ENCODE peak calls at places on chromosomes 1 and 21, in five cellular contexts. One of them, this sample, is unnamed.

GRCh38 chr1:181353526-181353925 is 129.8 kb upstream of the CACNA1E start:
- DNase-seq in NCI-H1417: no peak
- DNase-seq in activated CD4-positive, CD25-positive, alpha-beta regulatory T cell: no peak
- DNase-seq in left colon: no peak
- DNase-seq in stimulated activated CD8-positive, alpha-beta memory T cell treated with anti-CD3 and anti-CD28 coated beads, Interleukin-4, amount 100 ng/mL, for 24 hours: no peak
- DNase-seq in this sample: no peak

GRCh38 chr1:30891223-30891552 is 17.4 kb downstream of the SDC3 start:
- DNase-seq in left colon: no peak
- DNase-seq in activated CD4-positive, CD25-positive, alpha-beta regulatory T cell: no peak
- DNase-seq in NCI-H1417: no peak
- DNase-seq in stimulated activated CD8-positive, alpha-beta memory T cell treated with anti-CD3 and anti-CD28 coated beads, Interleukin-4, amount 100 ng/mL, for 24 hours: no peak
- DNase-seq in this sample: no peak

GRCh38 chr1:212482006-212482351 is 49.3 kb downstream of the NENF start:
- DNase-seq in left colon: no peak
- DNase-seq in NCI-H1417: no peak
- DNase-seq in stimulated activated CD8-positive, alpha-beta memory T cell treated with anti-CD3 and anti-CD28 coated beads, Interleukin-4, amount 100 ng/mL, for 24 hours: no peak
- DNase-seq in activated CD4-positive, CD25-positive, alpha-beta regulatory T cell: no peak
- DNase-seq in this sample: no peak

GRCh38 chr1:2320760-2321159 is 70.6 kb downstream of the MORN1 start:
- DNase-seq in left colon: no peak
- DNase-seq in stimulated activated CD8-positive, alpha-beta memory T cell treated with anti-CD3 and anti-CD28 coated beads, Interleukin-4, amount 100 ng/mL, for 24 hours: no peak
- DNase-seq in activated CD4-positive, CD25-positive, alpha-beta regulatory T cell: no peak
- DNase-seq in NCI-H1417: no peak
- DNase-seq in this sample: no peak

GRCh38 chr1:19762175-19762779 is 37.4 kb downstream of the TMCO4 start:
- DNase-seq in left colon: peak
- DNase-seq in stimulated activated CD8-positive, alpha-beta memory T cell treated with anti-CD3 and anti-CD28 coated beads, Interleukin-4, amount 100 ng/mL, for 24 hours: peak
- DNase-seq in activated CD4-positive, CD25-positive, alpha-beta regulatory T cell: no peak
- DNase-seq in NCI-H1417: peak
- DNase-seq in this sample: no peak

GRCh38 chr1:42259739-42260064 is 75.3 kb downstream of the FOXJ3 start:
- DNase-seq in NCI-H1417: no peak
- DNase-seq in stimulated activated CD8-positive, alpha-beta memory T cell treated with anti-CD3 and anti-CD28 coated beads, Interleukin-4, amount 100 ng/mL, for 24 hours: no peak
- DNase-seq in activated CD4-positive, CD25-positive, alpha-beta regulatory T cell: no peak
- DNase-seq in left colon: no peak
- DNase-seq in this sample: no peak

GRCh38 chr1:42551150-42551549 is 88.1 kb downstream of the CCDC30 start:
- DNase-seq in NCI-H1417: no peak
- DNase-seq in stimulated activated CD8-positive, alpha-beta memory T cell treated with anti-CD3 and anti-CD28 coated beads, Interleukin-4, amount 100 ng/mL, for 24 hours: no peak
- DNase-seq in left colon: no peak
- DNase-seq in activated CD4-positive, CD25-positive, alpha-beta regulatory T cell: no peak
- DNase-seq in this sample: no peak

GRCh38 chr1:211703812-211704566 is 28.6 kb upstream of the NEK2 start:
- DNase-seq in left colon: no peak
- DNase-seq in activated CD4-positive, CD25-positive, alpha-beta regulatory T cell: no peak
- DNase-seq in NCI-H1417: peak
- DNase-seq in stimulated activated CD8-positive, alpha-beta memory T cell treated with anti-CD3 and anti-CD28 coated beads, Interleukin-4, amount 100 ng/mL, for 24 hours: no peak
- DNase-seq in this sample: no peak

GRCh38 chr1:53944469-53945182 is 873 bp downstream of the IFT25 start:
- DNase-seq in NCI-H1417: peak
- DNase-seq in activated CD4-positive, CD25-positive, alpha-beta regulatory T cell: no peak
- DNase-seq in stimulated activated CD8-positive, alpha-beta memory T cell treated with anti-CD3 and anti-CD28 coated beads, Interleukin-4, amount 100 ng/mL, for 24 hours: no peak
- DNase-seq in left colon: peak
- DNase-seq in this sample: no peak

GRCh38 chr1:8382051-8382505 is 64.2 kb downstream of the SLC45A1 start:
- DNase-seq in NCI-H1417: peak
- DNase-seq in activated CD4-positive, CD25-positive, alpha-beta regulatory T cell: no peak
- DNase-seq in stimulated activated CD8-positive, alpha-beta memory T cell treated with anti-CD3 and anti-CD28 coated beads, Interleukin-4, amount 100 ng/mL, for 24 hours: no peak
- DNase-seq in left colon: no peak
- DNase-seq in this sample: no peak

GRCh38 chr1:68571499-68571898 is 74.6 kb upstream of the DEPDC1 start:
- DNase-seq in activated CD4-positive, CD25-positive, alpha-beta regulatory T cell: no peak
- DNase-seq in stimulated activated CD8-positive, alpha-beta memory T cell treated with anti-CD3 and anti-CD28 coated beads, Interleukin-4, amount 100 ng/mL, for 24 hours: no peak
- DNase-seq in NCI-H1417: no peak
- DNase-seq in left colon: no peak
- DNase-seq in this sample: no peak

GRCh38 chr1:94061513-94062443 is 59.2 kb downstream of the ABCA4 start:
- DNase-seq in NCI-H1417: peak
- DNase-seq in activated CD4-positive, CD25-positive, alpha-beta regulatory T cell: no peak
- DNase-seq in left colon: peak
- DNase-seq in stimulated activated CD8-positive, alpha-beta memory T cell treated with anti-CD3 and anti-CD28 coated beads, Interleukin-4, amount 100 ng/mL, for 24 hours: peak
- DNase-seq in this sample: no peak

GRCh38 chr1:248873993-248874671 is 15.2 kb upstream of the ZNF692 start:
- DNase-seq in left colon: peak
- DNase-seq in activated CD4-positive, CD25-positive, alpha-beta regulatory T cell: peak
- DNase-seq in stimulated activated CD8-positive, alpha-beta memory T cell treated with anti-CD3 and anti-CD28 coated beads, Interleukin-4, amount 100 ng/mL, for 24 hours: peak
- DNase-seq in NCI-H1417: peak
- DNase-seq in this sample: peak

GRCh38 chr1:9181990-9182783 is 52.4 kb upstream of the H6PD start:
- DNase-seq in left colon: peak
- DNase-seq in NCI-H1417: peak
- DNase-seq in activated CD4-positive, CD25-positive, alpha-beta regulatory T cell: no peak
- DNase-seq in stimulated activated CD8-positive, alpha-beta memory T cell treated with anti-CD3 and anti-CD28 coated beads, Interleukin-4, amount 100 ng/mL, for 24 hours: no peak
- DNase-seq in this sample: no peak

GRCh38 chr1:9730096-9730901 is 78.8 kb downstream of the PIK3CD start:
- DNase-seq in stimulated activated CD8-positive, alpha-beta memory T cell treated with anti-CD3 and anti-CD28 coated beads, Interleukin-4, amount 100 ng/mL, for 24 hours: no peak
- DNase-seq in left colon: no peak
- DNase-seq in NCI-H1417: no peak
- DNase-seq in activated CD4-positive, CD25-positive, alpha-beta regulatory T cell: no peak
- DNase-seq in this sample: no peak

GRCh38 chr1:155166373-155167165 is 6.5 kb downstream of the KRTCAP2 start:
- DNase-seq in left colon: peak
- DNase-seq in stimulated activated CD8-positive, alpha-beta memory T cell treated with anti-CD3 and anti-CD28 coated beads, Interleukin-4, amount 100 ng/mL, for 24 hours: no peak
- DNase-seq in activated CD4-positive, CD25-positive, alpha-beta regulatory T cell: no peak
- DNase-seq in NCI-H1417: peak
- DNase-seq in this sample: no peak

GRCh38 chr1:212485895-212486590 is 53.3 kb downstream of the NENF start:
- DNase-seq in activated CD4-positive, CD25-positive, alpha-beta regulatory T cell: no peak
- DNase-seq in left colon: peak
- DNase-seq in stimulated activated CD8-positive, alpha-beta memory T cell treated with anti-CD3 and anti-CD28 coated beads, Interleukin-4, amount 100 ng/mL, for 24 hours: no peak
- DNase-seq in NCI-H1417: peak
- DNase-seq in this sample: no peak

GRCh38 chr1:26213335-26213905 is 20.6 kb upstream of the CEP85 start:
- DNase-seq in activated CD4-positive, CD25-positive, alpha-beta regulatory T cell: no peak
- DNase-seq in left colon: no peak
- DNase-seq in stimulated activated CD8-positive, alpha-beta memory T cell treated with anti-CD3 and anti-CD28 coated beads, Interleukin-4, amount 100 ng/mL, for 24 hours: no peak
- DNase-seq in NCI-H1417: no peak
- DNase-seq in this sample: no peak

GRCh38 chr1:188423088-188423487 is 1594.3 kb downstream of the PLA2G4A start:
- DNase-seq in stimulated activated CD8-positive, alpha-beta memory T cell treated with anti-CD3 and anti-CD28 coated beads, Interleukin-4, amount 100 ng/mL, for 24 hours: no peak
- DNase-seq in activated CD4-positive, CD25-positive, alpha-beta regulatory T cell: no peak
- DNase-seq in left colon: no peak
- DNase-seq in NCI-H1417: no peak
- DNase-seq in this sample: no peak

GRCh38 chr1:20402585-20403422 is 83.2 kb downstream of the CAMK2N1 start:
- DNase-seq in NCI-H1417: peak
- DNase-seq in left colon: no peak
- DNase-seq in stimulated activated CD8-positive, alpha-beta memory T cell treated with anti-CD3 and anti-CD28 coated beads, Interleukin-4, amount 100 ng/mL, for 24 hours: no peak
- DNase-seq in activated CD4-positive, CD25-positive, alpha-beta regulatory T cell: no peak
- DNase-seq in this sample: no peak

GRCh38 chr1:39453603-39454002 is 37.8 kb upstream of the BMP8A start:
- DNase-seq in stimulated activated CD8-positive, alpha-beta memory T cell treated with anti-CD3 and anti-CD28 coated beads, Interleukin-4, amount 100 ng/mL, for 24 hours: no peak
- DNase-seq in left colon: peak
- DNase-seq in activated CD4-positive, CD25-positive, alpha-beta regulatory T cell: no peak
- DNase-seq in NCI-H1417: no peak
- DNase-seq in this sample: no peak

GRCh38 chr1:91864017-91864700 is 21.8 kb downstream of the TGFBR3 start:
- DNase-seq in stimulated activated CD8-positive, alpha-beta memory T cell treated with anti-CD3 and anti-CD28 coated beads, Interleukin-4, amount 100 ng/mL, for 24 hours: no peak
- DNase-seq in NCI-H1417: no peak
- DNase-seq in activated CD4-positive, CD25-positive, alpha-beta regulatory T cell: no peak
- DNase-seq in left colon: no peak
- DNase-seq in this sample: no peak

GRCh38 chr1:167630568-167631385 is 745 bp downstream of the RCSD1 start:
- DNase-seq in left colon: peak
- DNase-seq in activated CD4-positive, CD25-positive, alpha-beta regulatory T cell: no peak
- DNase-seq in NCI-H1417: no peak
- DNase-seq in stimulated activated CD8-positive, alpha-beta memory T cell treated with anti-CD3 and anti-CD28 coated beads, Interleukin-4, amount 100 ng/mL, for 24 hours: no peak
- DNase-seq in this sample: no peak

GRCh38 chr1:244414543-244414942 is 37.2 kb downstream of the ADSS2 start:
- DNase-seq in stimulated activated CD8-positive, alpha-beta memory T cell treated with anti-CD3 and anti-CD28 coated beads, Interleukin-4, amount 100 ng/mL, for 24 hours: no peak
- DNase-seq in activated CD4-positive, CD25-positive, alpha-beta regulatory T cell: no peak
- DNase-seq in NCI-H1417: no peak
- DNase-seq in left colon: no peak
- DNase-seq in this sample: no peak

GRCh38 chr1:61086245-61086644 is 3.9 kb downstream of the NFIA start:
- DNase-seq in NCI-H1417: no peak
- DNase-seq in stimulated activated CD8-positive, alpha-beta memory T cell treated with anti-CD3 and anti-CD28 coated beads, Interleukin-4, amount 100 ng/mL, for 24 hours: no peak
- DNase-seq in activated CD4-positive, CD25-positive, alpha-beta regulatory T cell: no peak
- DNase-seq in left colon: no peak
- DNase-seq in this sample: no peak

GRCh38 chr1:60622486-60622885 is 459.9 kb upstream of the NFIA start:
- DNase-seq in activated CD4-positive, CD25-positive, alpha-beta regulatory T cell: no peak
- DNase-seq in NCI-H1417: no peak
- DNase-seq in left colon: no peak
- DNase-seq in stimulated activated CD8-positive, alpha-beta memory T cell treated with anti-CD3 and anti-CD28 coated beads, Interleukin-4, amount 100 ng/mL, for 24 hours: no peak
- DNase-seq in this sample: no peak

GRCh38 chr1:207857447-207857846 is 53.5 kb downstream of the CD34 start:
- DNase-seq in stimulated activated CD8-positive, alpha-beta memory T cell treated with anti-CD3 and anti-CD28 coated beads, Interleukin-4, amount 100 ng/mL, for 24 hours: no peak
- DNase-seq in activated CD4-positive, CD25-positive, alpha-beta regulatory T cell: no peak
- DNase-seq in NCI-H1417: no peak
- DNase-seq in left colon: no peak
- DNase-seq in this sample: no peak

GRCh38 chr1:30409476-30410152 is 313.8 kb downstream of the MATN1 start:
- DNase-seq in activated CD4-positive, CD25-positive, alpha-beta regulatory T cell: no peak
- DNase-seq in NCI-H1417: no peak
- DNase-seq in stimulated activated CD8-positive, alpha-beta memory T cell treated with anti-CD3 and anti-CD28 coated beads, Interleukin-4, amount 100 ng/mL, for 24 hours: no peak
- DNase-seq in left colon: no peak
- DNase-seq in this sample: no peak

GRCh38 chr21:38839683-38840286 is 34.1 kb downstream of the ETS2 start:
- DNase-seq in activated CD4-positive, CD25-positive, alpha-beta regulatory T cell: no peak
- DNase-seq in stimulated activated CD8-positive, alpha-beta memory T cell treated with anti-CD3 and anti-CD28 coated beads, Interleukin-4, amount 100 ng/mL, for 24 hours: no peak
- DNase-seq in left colon: no peak
- DNase-seq in NCI-H1417: no peak
- DNase-seq in this sample: no peak

GRCh38 chr1:1090424-1091343 is 16.6 kb upstream of the RNF223 start:
- DNase-seq in NCI-H1417: no peak
- DNase-seq in left colon: peak
- DNase-seq in stimulated activated CD8-positive, alpha-beta memory T cell treated with anti-CD3 and anti-CD28 coated beads, Interleukin-4, amount 100 ng/mL, for 24 hours: no peak
- DNase-seq in activated CD4-positive, CD25-positive, alpha-beta regulatory T cell: no peak
- DNase-seq in this sample: no peak

GRCh38 chr1:186662752-186663151 is 17.5 kb downstream of the PTGS2 start:
- DNase-seq in activated CD4-positive, CD25-positive, alpha-beta regulatory T cell: no peak
- DNase-seq in left colon: no peak
- DNase-seq in NCI-H1417: no peak
- DNase-seq in stimulated activated CD8-positive, alpha-beta memory T cell treated with anti-CD3 and anti-CD28 coated beads, Interleukin-4, amount 100 ng/mL, for 24 hours: no peak
- DNase-seq in this sample: no peak

GRCh38 chr1:203968728-203969127 is 104.2 kb upstream of the SOX13 start:
- DNase-seq in left colon: no peak
- DNase-seq in stimulated activated CD8-positive, alpha-beta memory T cell treated with anti-CD3 and anti-CD28 coated beads, Interleukin-4, amount 100 ng/mL, for 24 hours: no peak
- DNase-seq in activated CD4-positive, CD25-positive, alpha-beta regulatory T cell: no peak
- DNase-seq in NCI-H1417: no peak
- DNase-seq in this sample: no peak

GRCh38 chr1:199619202-199619601 is 408.3 kb upstream of the NR5A2 start:
- DNase-seq in left colon: no peak
- DNase-seq in activated CD4-positive, CD25-positive, alpha-beta regulatory T cell: no peak
- DNase-seq in NCI-H1417: no peak
- DNase-seq in stimulated activated CD8-positive, alpha-beta memory T cell treated with anti-CD3 and anti-CD28 coated beads, Interleukin-4, amount 100 ng/mL, for 24 hours: no peak
- DNase-seq in this sample: no peak

GRCh38 chr1:51073456-51073855 is 28.6 kb upstream of the C1orf185 start:
- DNase-seq in left colon: no peak
- DNase-seq in NCI-H1417: no peak
- DNase-seq in stimulated activated CD8-positive, alpha-beta memory T cell treated with anti-CD3 and anti-CD28 coated beads, Interleukin-4, amount 100 ng/mL, for 24 hours: no peak
- DNase-seq in activated CD4-positive, CD25-positive, alpha-beta regulatory T cell: no peak
- DNase-seq in this sample: no peak

GRCh38 chr1:186183219-186183618 is 191.8 kb downstream of the TPR start:
- DNase-seq in activated CD4-positive, CD25-positive, alpha-beta regulatory T cell: no peak
- DNase-seq in NCI-H1417: no peak
- DNase-seq in left colon: no peak
- DNase-seq in stimulated activated CD8-positive, alpha-beta memory T cell treated with anti-CD3 and anti-CD28 coated beads, Interleukin-4, amount 100 ng/mL, for 24 hours: no peak
- DNase-seq in this sample: no peak

GRCh38 chr21:44932366-44933181 is 7.3 kb upstream of the SLX9 start:
- DNase-seq in stimulated activated CD8-positive, alpha-beta memory T cell treated with anti-CD3 and anti-CD28 coated beads, Interleukin-4, amount 100 ng/mL, for 24 hours: peak
- DNase-seq in NCI-H1417: no peak
- DNase-seq in left colon: peak
- DNase-seq in activated CD4-positive, CD25-positive, alpha-beta regulatory T cell: peak
- DNase-seq in this sample: peak

GRCh38 chr1:65812065-65812464 is 19.4 kb downstream of the PDE4B start:
- DNase-seq in stimulated activated CD8-positive, alpha-beta memory T cell treated with anti-CD3 and anti-CD28 coated beads, Interleukin-4, amount 100 ng/mL, for 24 hours: peak
- DNase-seq in activated CD4-positive, CD25-positive, alpha-beta regulatory T cell: no peak
- DNase-seq in left colon: peak
- DNase-seq in NCI-H1417: no peak
- DNase-seq in this sample: no peak

GRCh38 chr1:5390497-5390896 is 601.7 kb downstream of the NPHP4 start:
- DNase-seq in activated CD4-positive, CD25-positive, alpha-beta regulatory T cell: no peak
- DNase-seq in stimulated activated CD8-positive, alpha-beta memory T cell treated with anti-CD3 and anti-CD28 coated beads, Interleukin-4, amount 100 ng/mL, for 24 hours: no peak
- DNase-seq in NCI-H1417: no peak
- DNase-seq in left colon: no peak
- DNase-seq in this sample: no peak

This sample was measured in activated B cell treated with CpG ODN at 0.5 μM for 24 hours.